ENCODE peak calls at places on chromosomes 12 and 14, in nine cellular contexts. R is left lung, A is body of pancreas, X is transverse colon, W is upper lobe of right lung, I is AG04450, F is RWPE1, M is pancreas, B is IMR-90. Z is an unnamed sample.

GRCh38 chr14:51996148-51996746 is 6.9 kb downstream of the RTRAF start:
- DNase-seq in I (no peak), X (no peak), B (peak; percentile 68), R (no peak), A (no peak), W (no peak), F (no peak), M (no peak), Z (no peak)

GRCh38 chr14:72739446-72740405 is 154.2 kb downstream of the DPF3 start:
- DNase-seq in X (no peak), M (no peak), R (no peak), B (no peak), A (no peak), I (no peak), W (no peak), F (no peak), Z (no peak)

GRCh38 chr14:61328629-61329262 is 7.4 kb downstream of the PRKCH start:
- DNase-seq in B (no peak), M (no peak), A (no peak), F (no peak), I (no peak), X (no peak), R (no peak), W (no peak), Z (no peak)

GRCh38 chr14:75399819-75400678 is 27.8 kb upstream of the JDP2 start:
- DNase-seq in F (peak; percentile 91), I (no peak), M (peak; percentile 98), B (no peak), A (peak; percentile 99), X (peak; percentile 94), R (peak; percentile 89), W (peak; percentile 92), Z (peak; percentile 23)

GRCh38 chr12:79121486-79121885 is 256.9 kb downstream of the SYT1 start:
- DNase-seq in F (peak; percentile 16), B (no peak), W (no peak), I (no peak), M (no peak), X (no peak), A (no peak), R (no peak), Z (no peak)

GRCh38 chr12:19739195-19739776 is 300.0 kb downstream of the AEBP2 start:
- DNase-seq in I (peak; percentile 38), X (peak; percentile 16), M (peak; percentile 17), F (peak; percentile 21), R (no peak), A (peak; percentile 42), W (no peak), B (peak; percentile 75), Z (peak; percentile 7)

GRCh38 chr12:59164226-59164625 is 243.9 kb upstream of the LRIG3 start:
- DNase-seq in X (no peak), B (no peak), I (no peak), M (no peak), W (no peak), F (no peak), R (no peak), A (no peak), Z (no peak)

GRCh38 chr14:21275261-21275858 is 4.5 kb upstream of the RPGRIP1 start:
- DNase-seq in M (no peak), F (no peak), B (no peak), A (no peak), W (no peak), I (no peak), X (no peak), R (no peak), Z (no peak)

GRCh38 chr12:51626629-51627028 is 35.6 kb downstream of the SCN8A start:
- DNase-seq in I (no peak), F (no peak), R (no peak), X (no peak), M (no peak), W (no peak), B (no peak), A (no peak), Z (no peak)

GRCh38 chr12:51631591-51631990 is 40.6 kb downstream of the SCN8A start:
- DNase-seq in B (peak; percentile 82), X (no peak), M (no peak), F (peak; percentile 28), A (no peak), W (no peak), R (no peak), I (no peak), Z (no peak)

GRCh38 chr12:51631021-51631420 is 40.0 kb downstream of the SCN8A start:
- DNase-seq in X (no peak), B (no peak), M (no peak), I (no peak), W (no peak), A (no peak), R (no peak), F (no peak), Z (no peak)

GRCh38 chr12:51632598-51632997 is 41.6 kb downstream of the SCN8A start:
- DNase-seq in A (no peak), X (no peak), B (no peak), R (no peak), I (no peak), M (no peak), W (no peak), F (no peak), Z (no peak)

GRCh38 chr12:51630256-51630880 is 39.3 kb downstream of the SCN8A start:
- DNase-seq in F (no peak), X (no peak), B (no peak), A (no peak), W (no peak), I (no peak), R (no peak), M (no peak), Z (no peak)
- H3K27ac ChIP-seq in F (no peak overlapping the region), X (no peak overlapping the region), B (no peak overlapping the region), A (no peak overlapping the region), W (no peak overlapping the region), I (no peak overlapping the region), R (no peak overlapping the region), M (no peak overlapping the region), Z (no peak overlapping the region)

GRCh38 chr12:92476844-92477243 is 225.9 kb upstream of the PLEKHG7 start:
- DNase-seq in A (no peak), M (no peak), B (no peak), W (no peak), I (no peak), X (no peak), F (no peak), R (no peak), Z (no peak)

GRCh38 chr12:92470608-92471021 is 232.2 kb upstream of the PLEKHG7 start:
- DNase-seq in B (peak; percentile 13), W (no peak), M (no peak), F (no peak), R (no peak), X (no peak), A (no peak), I (no peak), Z (no peak)

GRCh38 chr12:92471551-92471950 is 231.2 kb upstream of the PLEKHG7 start:
- DNase-seq in R (no peak), A (no peak), I (no peak), M (no peak), F (no peak), X (no peak), B (no peak), W (no peak), Z (no peak)

GRCh38 chr12:92472198-92472597 is 230.6 kb upstream of the PLEKHG7 start:
- DNase-seq in W (no peak), I (no peak), M (no peak), B (peak; percentile 85), R (no peak), F (no peak), A (no peak), X (no peak), Z (no peak)

DNA sequence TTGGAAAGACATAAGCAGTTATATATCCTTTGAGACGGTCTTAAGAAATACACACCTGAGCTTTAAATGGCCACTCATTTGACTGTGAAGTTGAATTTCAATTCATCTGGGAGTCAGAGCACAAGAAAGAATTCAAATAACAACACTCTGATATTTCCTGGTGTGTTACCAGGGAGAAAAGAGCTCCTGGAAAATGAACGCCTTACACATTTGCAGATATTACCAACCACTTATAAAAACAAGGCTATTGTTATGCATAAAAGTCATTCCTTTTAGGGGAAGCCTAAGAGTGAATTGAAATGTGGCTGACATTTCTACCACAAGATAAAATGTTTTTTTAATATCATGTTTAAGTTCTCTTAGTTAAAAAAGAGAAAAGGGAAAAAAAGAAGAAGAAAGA is 229.2 kb upstream of the PLEKHG7 start:
- DNase-seq in A (no peak), F (no peak), I (no peak), R (no peak), X (no peak), M (no peak), B (no peak), W (no peak), Z (no peak)
- H3K27ac ChIP-seq in A (no peak overlapping the region), F (no peak overlapping the region), I (no peak overlapping the region), R (no peak overlapping the region), X (no peak overlapping the region), M (no peak overlapping the region), B (no peak overlapping the region), W (no peak overlapping the region), Z (no peak overlapping the region)

DNA sequence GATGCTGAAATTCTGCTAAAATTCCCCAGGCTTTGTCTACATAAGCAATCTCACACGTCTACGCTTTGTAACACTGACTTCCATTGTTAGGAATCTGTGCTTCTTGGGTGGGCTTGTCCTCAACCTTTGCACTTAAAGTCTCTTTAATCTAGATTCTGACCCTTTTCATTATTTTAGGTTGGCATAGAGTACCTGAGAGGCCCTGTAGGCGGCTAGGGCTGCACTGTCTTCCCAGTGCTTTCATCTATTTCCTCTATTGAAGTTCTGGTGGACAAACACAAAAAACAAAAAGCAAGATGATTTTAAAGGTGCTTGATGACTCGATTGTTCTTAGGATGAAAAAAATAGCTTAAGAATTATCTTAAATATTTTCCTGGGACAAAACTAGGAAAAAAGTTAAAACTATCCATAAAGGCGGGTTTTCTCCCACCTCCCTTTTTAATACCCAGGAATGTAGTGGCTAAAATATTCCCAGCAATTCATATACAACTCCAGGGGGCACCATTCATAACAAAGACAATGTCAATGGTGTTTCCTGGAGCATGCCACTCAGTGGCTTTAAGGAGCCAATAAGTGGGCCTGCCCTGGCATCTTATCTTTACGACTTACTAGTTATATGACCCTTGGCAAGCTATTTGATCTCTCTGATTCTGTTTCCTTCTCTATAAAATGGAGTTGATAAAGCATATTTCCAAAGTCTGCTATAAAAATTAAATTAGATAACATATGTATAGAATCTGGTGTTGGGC is 197.5 kb downstream of the STXBP6 start:
- DNase-seq in W (no peak), X (peak; percentile 54), B (no peak), R (no peak), F (no peak), M (no peak), A (no peak), I (no peak), Z (no peak)
- H3K27ac ChIP-seq in W (no peak overlapping the region), X (peak overlapping the region; percentile 49), B (no peak overlapping the region), R (no peak overlapping the region), F (no peak overlapping the region), M (no peak overlapping the region), A (no peak overlapping the region), I (no peak overlapping the region), Z (no peak overlapping the region)

DNA sequence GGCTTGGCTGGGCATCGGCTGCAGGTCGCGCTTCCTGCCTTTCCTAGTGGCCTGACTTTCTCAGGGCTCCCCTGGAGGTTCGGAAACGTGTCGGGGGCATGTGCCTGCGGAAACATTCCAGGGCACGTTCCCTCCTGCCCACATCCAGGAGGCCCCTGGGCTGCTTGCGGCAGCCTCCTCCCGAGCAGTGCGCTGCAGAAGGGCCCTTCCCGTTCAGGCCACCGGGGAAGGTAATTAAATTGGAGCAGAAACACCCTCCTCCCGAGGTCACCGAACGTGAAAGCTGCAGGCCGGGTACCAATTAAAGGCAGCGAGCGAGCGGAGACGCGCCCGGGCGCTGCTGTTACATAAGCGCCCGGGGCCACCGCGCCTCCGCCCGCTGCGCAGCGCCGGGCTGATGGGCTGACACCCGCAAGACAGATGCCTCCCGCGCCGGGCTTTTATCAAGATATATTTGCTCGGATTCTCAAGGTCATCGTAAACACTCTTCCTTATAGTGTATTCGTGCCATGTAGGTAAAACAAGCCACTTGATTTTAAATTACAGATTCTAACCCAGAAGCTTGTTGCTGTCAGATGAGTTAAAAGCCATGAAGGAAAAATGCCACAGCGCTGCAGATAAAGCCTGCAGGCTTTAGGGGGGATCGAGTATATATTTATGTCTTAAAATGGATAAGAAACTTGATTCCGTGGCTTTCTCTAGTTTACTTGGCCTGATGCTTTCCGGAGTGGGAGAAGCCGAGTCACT is 31.4 kb downstream of the SSPN start:
- DNase-seq in F (peak; percentile 56), W (no peak), I (no peak), B (no peak), X (peak; percentile 40), R (no peak), A (peak; percentile 54), M (peak; percentile 38), Z (peak; percentile 44)
- H3K27ac ChIP-seq in F (peak overlapping the region; percentile 69), W (no peak overlapping the region), I (no peak overlapping the region), B (no peak overlapping the region), X (peak overlapping the region; percentile 41), R (no peak overlapping the region), A (peak overlapping the region; percentile 1), M (peak overlapping the region; percentile 34), Z (peak overlapping the region; percentile 94)